ENCODE peak calls at places on chromosomes 5 and 9, in nine cellular contexts. R is gastrocnemius medialis, H is HepG2, N is GM12878, Y is HCT116, A is upper lobe of left lung, P is body of pancreas, Q is K562, E is A549. I is an unnamed sample.

GRCh38 chr9:123534336-123534735 is 178.3 kb downstream of the CRB2 start:
- ATAC-seq in R (no peak), H (no peak), N (no peak), Y (no peak), A (no peak), P (no peak), Q (no peak), E (no peak), I (no peak)

GRCh38 chr5:4081466-4081865 is 485.8 kb downstream of the IRX1 start:
- ATAC-seq in R (no peak), H (no peak), N (no peak), Y (no peak), A (no peak), P (no peak), Q (no peak), E (no peak), I (no peak)

GRCh38 chr9:94603259-94603776 is 9.7 kb upstream of the FBP2 start:
- ATAC-seq in R (peak), H (peak), N (peak), Y (peak), A (peak), P (peak), Q (peak), E (peak), I (peak)

GRCh38 chr5:56900395-56900794 is 9.0 kb upstream of the SETD9 start:
- ATAC-seq in R (no peak), H (peak), N (peak), Y (peak), A (peak), P (no peak), Q (peak), E (peak), I (no peak)

GRCh38 chr5:133259199-133259997 is 207.6 kb downstream of the HSPA4 start:
- ATAC-seq in R (peak), H (no peak), N (peak), Y (no peak), A (no peak), P (no peak), Q (no peak), E (no peak), I (no peak)

GRCh38 chr9:128214571-128215490 is 11.7 kb downstream of the DNM1 start:
- ATAC-seq in R (no peak), H (no peak), N (no peak), Y (no peak), A (no peak), P (peak), Q (no peak), E (peak), I (no peak)

GRCh38 chr5:172115541-172115982 is 72.5 kb downstream of the STK10 start:
- ATAC-seq in R (no peak), H (no peak), N (no peak), Y (no peak), A (no peak), P (no peak), Q (no peak), E (no peak), I (no peak)

GRCh38 chr9:2657427-2657826 is 35.8 kb downstream of the VLDLR start:
- ATAC-seq in R (no peak), H (no peak), N (peak), Y (no peak), A (no peak), P (no peak), Q (no peak), E (no peak), I (no peak)

GRCh38 chr5:147098233-147098790 is 136.5 kb upstream of the STK32A start:
- ATAC-seq in R (no peak), H (peak), N (peak), Y (peak), A (peak), P (peak), Q (no peak), E (no peak), I (no peak)

GRCh38 chr5:10502130-10502529 is 60.5 kb downstream of the ROPN1L start:
- ATAC-seq in R (no peak), H (peak), N (no peak), Y (no peak), A (no peak), P (peak), Q (peak), E (peak), I (no peak)

GRCh38 chr9:107685901-107686300 is 196.3 kb upstream of the KLF4 start:
- ATAC-seq in R (peak), H (no peak), N (no peak), Y (no peak), A (no peak), P (no peak), Q (no peak), E (no peak), I (no peak)

GRCh38 chr9:123823194-123823947 is 106.6 kb downstream of the DENND1A start:
- ATAC-seq in R (no peak), H (no peak), N (no peak), Y (no peak), A (no peak), P (no peak), Q (peak), E (no peak), I (no peak)

DNA sequence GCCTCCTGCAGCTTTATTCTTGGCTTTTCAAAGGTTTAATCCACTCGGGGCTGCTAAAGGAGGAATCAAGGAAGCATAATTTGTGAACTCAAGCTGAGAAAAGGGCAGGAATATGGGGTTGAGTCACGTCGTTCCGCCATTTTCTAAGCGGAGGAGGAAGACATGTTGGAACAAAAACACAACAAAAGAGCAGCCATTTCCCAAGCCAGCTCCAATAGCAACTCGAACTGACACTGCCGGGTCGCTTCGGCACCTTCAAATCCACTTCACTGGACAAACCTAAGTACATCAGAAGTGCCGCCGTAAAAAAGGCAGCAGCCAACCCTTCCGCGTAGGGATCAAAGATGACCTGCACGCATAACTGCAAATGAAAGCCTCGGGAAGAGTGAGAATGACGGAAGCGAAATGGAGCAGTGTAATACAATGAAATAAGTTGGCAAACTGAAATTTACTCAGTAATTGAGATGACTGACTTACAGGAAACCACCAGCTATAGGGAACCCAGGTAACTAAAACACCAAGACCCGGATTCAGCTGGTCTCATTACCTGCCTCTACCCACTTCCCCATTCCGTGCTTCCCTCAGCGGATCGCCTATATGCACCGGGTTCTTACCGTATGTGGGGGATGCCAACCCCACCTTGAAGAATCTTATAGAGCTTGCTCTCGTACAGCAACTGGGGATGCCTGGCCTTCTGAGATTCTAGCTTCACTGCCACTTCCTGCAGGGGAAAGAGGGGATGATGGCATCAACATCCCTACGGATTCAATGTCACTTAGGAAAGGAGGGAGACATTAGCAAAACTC is 1.6 kb downstream of the CSNK1A1 start:
- ATAC-seq in R (no peak), H (peak), N (peak), Y (peak), A (no peak), P (no peak), Q (peak), E (peak), I (no peak)
- TF ChIP-seq POLR2A in R (no peak), H (no peak), N (peak), Y (no peak), A (no peak), P (peak), Q (no peak), E (no peak), I (no peak)

GRCh38 chr9:113373676-113374392 is 3.0 kb downstream of the HDHD3 start:
- ATAC-seq in R (no peak), H (no peak), N (no peak), Y (no peak), A (no peak), P (no peak), Q (no peak), E (no peak), I (no peak)

GRCh38 chr9:113373255-113373654 is 3.5 kb downstream of the HDHD3 start:
- ATAC-seq in R (no peak), H (no peak), N (no peak), Y (no peak), A (no peak), P (no peak), Q (no peak), E (no peak), I (no peak)

GRCh38 chr9:113380869-113381378 is 4.1 kb upstream of the HDHD3 start:
- ATAC-seq in R (no peak), H (no peak), N (peak), Y (no peak), A (no peak), P (no peak), Q (no peak), E (no peak), I (no peak)

GRCh38 chr9:113375057-113376023 is 1.4 kb downstream of the HDHD3 start:
- ATAC-seq in R (no peak), H (no peak), N (no peak), Y (no peak), A (no peak), P (no peak), Q (no peak), E (no peak), I (no peak)

GRCh38 chr9:113376634-113377531 is at the start of gene HDHD3:
- ATAC-seq in R (peak), H (peak), N (peak), Y (peak), A (peak), P (peak), Q (peak), E (peak), I (peak)
- TF ChIP-seq POLR2A in R (peak), H (peak), N (peak), Y (peak), A (peak), P (peak), Q (peak), E (peak), I (peak)

GRCh38 chr9:97853056-97853843 is at the start of gene FOXE1:
- ATAC-seq in R (no peak), H (peak), N (no peak), Y (no peak), A (peak), P (peak), Q (no peak), E (peak), I (peak)
- TF ChIP-seq POLR2A in R (no peak), H (no peak), N (no peak), Y (no peak), A (no peak), P (no peak), Q (no peak), E (no peak), I (no peak)

GRCh38 chr5:188488-189481 is 2.5 kb upstream of the LRRC14B start:
- ATAC-seq in R (peak), H (peak), N (peak), Y (peak), A (peak), P (peak), Q (peak), E (peak), I (peak)
- TF ChIP-seq POLR2A in R (no peak), H (no peak), N (no peak), Y (no peak), A (no peak), P (no peak), Q (no peak), E (no peak), I (no peak)

GRCh38 chr5:177427919-177428573 is 1.6 kb downstream of the GRK6 start:
- ATAC-seq in R (no peak), H (no peak), N (no peak), Y (no peak), A (no peak), P (no peak), Q (peak), E (no peak), I (no peak)

GRCh38 chr5:177426566-177427210 is at the start of gene GRK6:
- ATAC-seq in R (peak), H (peak), N (peak), Y (peak), A (peak), P (peak), Q (peak), E (peak), I (peak)

GRCh38 chr5:177425196-177425800 is 1.2 kb upstream of the GRK6 start:
- ATAC-seq in R (no peak), H (no peak), N (no peak), Y (no peak), A (peak), P (no peak), Q (no peak), E (no peak), I (no peak)

GRCh38 chr5:177427211-177427822 is 841 bp downstream of the GRK6 start:
- ATAC-seq in R (no peak), H (no peak), N (no peak), Y (no peak), A (no peak), P (no peak), Q (peak), E (no peak), I (no peak)

DNA sequence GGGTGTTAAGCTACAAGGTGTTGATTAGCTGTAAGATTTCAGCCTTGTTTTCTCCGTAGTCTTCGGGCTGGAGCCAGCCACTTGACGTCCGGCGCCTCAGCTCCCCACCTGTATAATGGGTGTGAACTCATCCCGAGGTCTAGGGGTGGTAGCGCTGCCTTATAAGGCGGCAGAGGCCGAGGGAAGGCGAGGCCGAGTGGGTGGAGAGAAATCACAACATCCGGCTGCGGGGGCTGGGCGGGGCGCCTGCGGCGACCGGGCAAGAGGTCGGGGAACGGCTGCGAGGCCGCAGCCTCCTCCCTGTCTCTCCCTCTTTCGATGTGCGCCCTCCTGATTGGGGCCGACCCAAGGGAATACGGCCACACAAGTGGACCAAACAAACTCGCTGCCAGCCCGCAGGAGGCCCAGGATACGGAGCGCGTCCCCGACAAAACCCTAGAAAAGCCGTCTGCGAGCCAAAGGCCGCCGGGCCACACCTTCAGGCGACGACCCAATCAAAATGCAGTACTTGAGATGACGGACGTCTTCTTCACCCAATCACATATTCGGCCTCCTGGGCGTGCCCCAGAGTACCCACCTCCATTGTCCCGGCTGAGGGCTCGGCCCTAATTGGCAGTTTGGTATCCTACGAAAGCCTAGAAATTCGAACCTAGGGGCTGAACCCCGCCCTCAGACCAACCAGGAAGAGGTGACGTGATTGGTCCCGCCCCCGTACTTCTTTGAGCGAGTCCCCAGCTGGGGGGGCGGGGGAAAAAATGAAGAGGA is 493 bp upstream of the GRK6 start:
- ATAC-seq in R (peak), H (peak), N (peak), Y (peak), A (peak), P (peak), Q (peak), E (peak), I (peak)
- TF ChIP-seq POLR2A in R (peak), H (no peak), N (no peak), Y (peak), A (peak), P (peak), Q (peak), E (no peak), I (peak)

GRCh38 chr5:154858972-154859950 is 834 bp downstream of the CNOT8 start:
- ATAC-seq in R (no peak), H (no peak), N (peak), Y (no peak), A (no peak), P (no peak), Q (no peak), E (no peak), I (no peak)
- TF ChIP-seq POLR2A in R (no peak), H (no peak), N (peak), Y (no peak), A (peak), P (no peak), Q (no peak), E (no peak), I (no peak)

I was measured in gastroesophageal sphincter.